ENCODE peak calls at places on chromosome 13, in five cellular contexts. F is K562, N is gastrocnemius medialis, J is A549, C is heart left ventricle. Y is an unnamed sample.

GRCh38 chr13:105442941-105443340 is 1092.5 kb downstream of the EFNB2 start:
- DNase-seq in F (no peak), N (no peak), J (peak; percentile 87), C (no peak), Y (peak; percentile 12)

GRCh38 chr13:32214073-32214472 is 101.1 kb downstream of the ZAR1L start:
- DNase-seq in F (no peak), N (no peak), J (no peak), C (no peak), Y (no peak)

GRCh38 chr13:113589961-113590339 is 5.4 kb downstream of the TFDP1 start:
- DNase-seq in F (no peak), N (no peak), J (no peak), C (no peak), Y (no peak)

GRCh38 chr13:107778094-107778493 is 437.2 kb downstream of the LIG4 start:
- DNase-seq in F (no peak), N (no peak), J (no peak), C (no peak), Y (no peak)

GRCh38 chr13:95298971-95299627 is 2.2 kb downstream of the ABCC4 start:
- DNase-seq in F (no peak), N (no peak), J (peak; percentile 60), C (no peak), Y (no peak)

GRCh38 chr13:112587767-112588489 is at the start of gene TUBGCP3:
- DNase-seq in F (peak; percentile 85), N (peak; percentile 61), J (peak; percentile 82), C (peak; percentile 87), Y (peak; percentile 58)

GRCh38 chr13:24982333-24982999 is 113.5 kb upstream of the PABPC3 start:
- DNase-seq in F (no peak), N (no peak), J (no peak), C (no peak), Y (no peak)

GRCh38 chr13:33611016-33611805 is 206.7 kb upstream of the RFC3 start:
- DNase-seq in F (no peak), N (peak; percentile 17), J (no peak), C (peak; percentile 82), Y (peak; percentile 35)

GRCh38 chr13:31322025-31322424 is 122.2 kb downstream of the B3GLCT start:
- DNase-seq in F (no peak), N (peak; percentile 77), J (no peak), C (no peak), Y (peak; percentile 68)

GRCh38 chr13:20429682-20430081 is 96.0 kb downstream of the CRYL1 start:
- DNase-seq in F (no peak), N (no peak), J (no peak), C (no peak), Y (no peak)

GRCh38 chr13:47932953-47933687 is 68.0 kb downstream of the SUCLA2 start:
- DNase-seq in F (no peak), N (no peak), J (no peak), C (no peak), Y (no peak)

GRCh38 chr13:23871616-23872220 is 17.5 kb downstream of the MIPEP start:
- DNase-seq in F (no peak), N (no peak), J (peak; percentile 23), C (no peak), Y (no peak)

GRCh38 chr13:37369618-37370017 is 228.9 kb downstream of the POSTN start:
- DNase-seq in F (no peak), N (no peak), J (no peak), C (no peak), Y (no peak)

GRCh38 chr13:89343165-89343564 is 1672.0 kb downstream of the SLITRK5 start:
- DNase-seq in F (no peak), N (no peak), J (no peak), C (no peak), Y (no peak)

GRCh38 chr13:43119206-43119605 is 95.8 kb downstream of the DNAJC15 start:
- DNase-seq in F (no peak), N (no peak), J (no peak), C (no peak), Y (no peak)

GRCh38 chr13:24271231-24271610 is 38.2 kb upstream of the C1QTNF9 start:
- DNase-seq in F (no peak), N (no peak), J (no peak), C (no peak), Y (no peak)

GRCh38 chr13:23870356-23871146 is 18.6 kb downstream of the MIPEP start:
- DNase-seq in F (no peak), N (no peak), J (no peak), C (no peak), Y (no peak)

GRCh38 chr13:34863360-34864135 is 78.5 kb upstream of the NBEA start:
- DNase-seq in F (no peak), N (no peak), J (peak; percentile 75), C (no peak), Y (no peak)

GRCh38 chr13:33087091-33087490 is 70.9 kb downstream of the KL start:
- DNase-seq in F (no peak), N (no peak), J (no peak), C (no peak), Y (no peak)

GRCh38 chr13:32476021-32476731 is 48.2 kb upstream of the N4BP2L1 start:
- DNase-seq in F (no peak), N (no peak), J (no peak), C (no peak), Y (no peak)

GRCh38 chr13:52848455-52849190 is at the start of gene PCDH8:
- DNase-seq in F (no peak), N (no peak), J (no peak), C (no peak), Y (no peak)

GRCh38 chr13:32264407-32264806 is 50.8 kb downstream of the ZAR1L start:
- DNase-seq in F (no peak), N (no peak), J (no peak), C (peak; percentile 87), Y (peak; percentile 21)

GRCh38 chr13:38462605-38463004 is 113.0 kb downstream of the UFM1 start:
- DNase-seq in F (no peak), N (no peak), J (no peak), C (no peak), Y (no peak)

GRCh38 chr13:26456578-26457119 is 100.8 kb upstream of the WASF3 start:
- DNase-seq in F (no peak), N (no peak), J (no peak), C (no peak), Y (no peak)

GRCh38 chr13:28653111-28653510 is 5.8 kb upstream of the POMP start:
- DNase-seq in F (no peak), N (no peak), J (no peak), C (no peak), Y (no peak)

GRCh38 chr13:28657784-28658538 is 969 bp upstream of the POMP start:
- DNase-seq in F (peak; percentile 13), N (no peak), J (peak; percentile 11), C (no peak), Y (no peak)

GRCh38 chr13:28658539-28658795 is 463 bp upstream of the POMP start:
- DNase-seq in F (peak; percentile 14), N (no peak), J (no peak), C (no peak), Y (no peak)

GRCh38 chr13:28654276-28654675 is 4.7 kb upstream of the POMP start:
- DNase-seq in F (no peak), N (no peak), J (no peak), C (no peak), Y (no peak)

GRCh38 chr13:28655566-28655965 is 3.4 kb upstream of the POMP start:
- DNase-seq in F (no peak), N (no peak), J (no peak), C (no peak), Y (no peak)
- TF ChIP-seq POLR2A in F (no peak), N (no peak), J (no peak), C (no peak), Y (no peak)

DNA sequence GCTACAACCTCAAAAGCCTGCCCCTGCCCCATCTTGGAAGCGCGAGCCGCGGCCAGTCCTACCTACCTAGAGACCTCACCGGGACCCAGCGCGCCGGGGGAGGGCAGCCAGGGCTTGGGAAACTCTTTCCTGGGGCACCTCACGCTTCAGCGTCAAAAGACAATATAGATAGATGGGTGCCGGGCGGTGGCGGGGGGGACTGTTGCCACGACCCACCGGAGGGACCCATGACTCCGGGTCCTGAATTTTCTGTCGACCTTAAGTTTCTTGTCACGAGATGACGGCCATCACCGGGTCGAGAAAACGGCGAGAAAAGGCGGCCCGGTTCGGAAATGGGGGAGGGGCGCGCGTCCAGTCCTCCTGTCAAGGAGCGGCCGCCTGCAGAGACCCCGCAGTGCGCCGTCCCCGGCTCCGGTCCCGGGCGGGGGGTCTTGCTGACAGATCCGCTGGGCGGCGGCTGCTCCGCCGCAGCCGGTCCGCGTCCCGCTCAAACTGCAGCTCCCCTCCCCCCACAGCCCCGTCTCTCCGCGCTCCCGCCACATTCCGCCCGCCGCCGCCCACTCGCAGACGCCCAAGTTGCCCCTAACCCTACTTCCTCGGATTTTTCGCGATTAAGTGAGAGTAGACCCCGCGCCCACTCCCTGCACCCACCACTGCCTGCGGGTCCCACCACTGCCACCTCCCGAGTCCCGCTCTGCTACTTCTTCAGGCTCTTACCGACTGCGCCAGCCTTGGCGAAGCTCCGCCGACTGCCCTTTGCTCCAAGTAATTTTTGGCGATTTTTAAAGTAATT is 66.1 kb downstream of the KCNRG start:
- DNase-seq in F (peak; percentile 47), N (peak; percentile 7), J (peak; percentile 43), C (peak; percentile 66), Y (peak; percentile 38)
- TF ChIP-seq POLR2A in F (no peak), N (no peak), J (peak; percentile 17), C (no peak), Y (no peak)

DNA sequence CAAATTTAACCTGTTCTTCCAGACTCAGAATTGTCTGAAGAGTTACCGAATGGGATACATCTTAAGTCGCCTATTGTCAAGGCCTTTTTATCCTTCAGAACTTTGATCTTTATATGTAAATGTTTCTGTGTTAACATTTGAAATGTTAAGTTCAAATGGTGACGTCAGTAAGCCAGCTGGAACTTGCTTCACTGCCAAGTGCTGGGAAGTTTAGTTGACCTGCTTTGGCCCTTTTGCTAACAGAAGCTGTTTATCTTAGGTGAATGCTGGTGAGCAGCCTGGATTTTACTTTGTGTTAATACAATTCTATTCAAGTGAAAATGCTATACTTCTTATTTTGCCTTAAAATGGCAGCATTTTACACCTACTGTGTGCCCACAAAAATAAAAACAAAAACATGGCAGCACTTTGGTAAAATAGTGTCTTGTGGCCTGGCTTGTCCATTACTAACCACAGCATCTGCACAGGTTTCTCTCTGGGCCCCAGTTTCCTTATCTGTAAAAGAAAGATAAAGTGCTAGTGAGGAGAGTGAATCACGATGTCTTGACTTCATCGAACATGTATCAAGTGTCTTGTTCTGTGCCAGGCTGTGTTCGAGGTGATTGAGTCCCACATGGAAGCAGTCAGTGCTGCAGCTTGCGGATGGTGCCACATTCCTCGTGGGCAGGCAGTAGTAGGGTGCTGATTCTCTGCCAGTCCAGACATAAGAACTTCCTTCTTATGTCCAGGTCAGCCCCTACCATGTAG is 2.2 kb downstream of the NAXD start:
- DNase-seq in F (no peak), N (peak; percentile 18), J (no peak), C (no peak), Y (peak; percentile 35)
- TF ChIP-seq POLR2A in F (no peak), N (no peak), J (no peak), C (no peak), Y (no peak)

GRCh38 chr13:28494861-28495585 is at the start of gene FLT1:
- DNase-seq in F (no peak), N (peak; percentile 18), J (no peak), C (peak; percentile 87), Y (no peak)
- TF ChIP-seq POLR2A in F (no peak), N (peak; percentile 67), J (no peak), C (peak; percentile 93), Y (peak; percentile 25)

Y was measured in tibial nerve.